ENCODE peak calls at places on chromosomes 1 and 21, in seven cellular contexts. K, W, R, G, N, X and L are unnamed samples.

GRCh38 chr1:5993553-5994510 is 1.6 kb upstream of the NPHP4 start:
- DNase-seq in K (peak), W (no peak), R (no peak), G (no peak), N (no peak), X (no peak), L (no peak)

GRCh38 chr1:46983416-46983815 is 40.1 kb upstream of the CYP4X1 start:
- DNase-seq in K (no peak), W (no peak), R (no peak), G (no peak), N (no peak), X (no peak), L (no peak)

GRCh38 chr1:215251428-215251827 is 168.9 kb downstream of the KCNK2 start:
- DNase-seq in K (no peak), W (no peak), R (no peak), G (no peak), N (no peak), X (no peak), L (no peak)

GRCh38 chr1:48499211-48499610 is 27.2 kb upstream of the SPATA6 start:
- DNase-seq in K (no peak), W (no peak), R (no peak), G (no peak), N (no peak), X (no peak), L (no peak)

GRCh38 chr21:35529141-35529863 is 480.2 kb upstream of the RUNX1 start:
- DNase-seq in K (no peak), W (no peak), R (no peak), G (no peak), N (no peak), X (peak), L (peak)

GRCh38 chr1:80218112-80218511 is 1211.6 kb upstream of the ADGRL4 start:
- DNase-seq in K (no peak), W (no peak), R (no peak), G (no peak), N (no peak), X (peak), L (peak)

GRCh38 chr1:165350861-165351260 is 5.7 kb downstream of the LMX1A start:
- DNase-seq in K (no peak), W (no peak), R (no peak), G (no peak), N (no peak), X (no peak), L (no peak)

GRCh38 chr1:158105342-158105741 is 75.4 kb upstream of the CD1D start:
- DNase-seq in K (no peak), W (no peak), R (no peak), G (no peak), N (no peak), X (no peak), L (no peak)

GRCh38 chr1:206935491-206936067 is 10.7 kb downstream of the PIGR start:
- DNase-seq in K (no peak), W (no peak), R (peak), G (peak), N (peak), X (peak), L (no peak)

GRCh38 chr1:235861857-235862256 is 4.8 kb downstream of the LYST start:
- DNase-seq in K (no peak), W (no peak), R (no peak), G (no peak), N (no peak), X (no peak), L (no peak)

GRCh38 chr1:40841602-40842001 is 20.6 kb downstream of the CITED4 start:
- DNase-seq in K (no peak), W (no peak), R (no peak), G (no peak), N (no peak), X (no peak), L (no peak)

GRCh38 chr1:219792337-219793021 is 135.9 kb downstream of the SLC30A10 start:
- DNase-seq in K (no peak), W (no peak), R (no peak), G (no peak), N (no peak), X (peak), L (peak)

GRCh38 chr21:25350056-25350455 is 257.2 kb downstream of the MRPL39 start:
- DNase-seq in K (no peak), W (no peak), R (peak), G (no peak), N (no peak), X (peak), L (no peak)

GRCh38 chr1:204623894-204624361 is 61.6 kb downstream of the LRRN2 start:
- DNase-seq in K (no peak), W (no peak), R (no peak), G (no peak), N (no peak), X (peak), L (no peak)

GRCh38 chr1:1022322-1023090 is 2.6 kb downstream of the AGRN start:
- DNase-seq in K (no peak), W (no peak), R (no peak), G (no peak), N (no peak), X (no peak), L (no peak)

GRCh38 chr1:113088972-113089371 is 16.0 kb downstream of the LRIG2 start:
- DNase-seq in K (no peak), W (no peak), R (no peak), G (no peak), N (no peak), X (no peak), L (no peak)

GRCh38 chr1:113505357-113505756 is 115.0 kb downstream of the MAGI3 start:
- DNase-seq in K (no peak), W (no peak), R (no peak), G (no peak), N (no peak), X (no peak), L (no peak)

GRCh38 chr1:101283443-101283842 is 46.6 kb downstream of the S1PR1 start:
- DNase-seq in K (no peak), W (no peak), R (no peak), G (no peak), N (no peak), X (no peak), L (no peak)

GRCh38 chr1:202200669-202201068 is 7.1 kb downstream of the LGR6 start:
- DNase-seq in K (peak), W (peak), R (no peak), G (no peak), N (no peak), X (no peak), L (no peak)

GRCh38 chr1:27634166-27634981 is 611 bp downstream of the FGR start:
- DNase-seq in K (no peak), W (no peak), R (no peak), G (peak), N (no peak), X (peak), L (no peak)

GRCh38 chr1:64675718-64676345 is 69.0 kb upstream of the RAVER2 start:
- DNase-seq in K (no peak), W (no peak), R (peak), G (no peak), N (peak), X (peak), L (no peak)

GRCh38 chr1:248215880-248216279 is 15.3 kb upstream of the OR2M4 start:
- DNase-seq in K (no peak), W (no peak), R (no peak), G (no peak), N (no peak), X (no peak), L (no peak)

GRCh38 chr1:21511579-21512522 is 2.6 kb downstream of the ALPL start:
- DNase-seq in K (no peak), W (peak), R (peak), G (no peak), N (no peak), X (peak), L (peak)

GRCh38 chr1:86965012-86965826 is 50.8 kb downstream of the HS2ST1 start:
- DNase-seq in K (no peak), W (no peak), R (no peak), G (peak), N (peak), X (peak), L (no peak)

GRCh38 chr1:46900401-46900800 is 40.9 kb downstream of the CYP4A11 start:
- DNase-seq in K (no peak), W (no peak), R (no peak), G (no peak), N (no peak), X (no peak), L (no peak)

GRCh38 chr1:197606163-197606562 is 169.1 kb downstream of the DENND1B start:
- DNase-seq in K (no peak), W (no peak), R (no peak), G (no peak), N (no peak), X (no peak), L (no peak)

GRCh38 chr21:33207471-33208149 is 22.1 kb upstream of the IFNAR2 start:
- DNase-seq in K (no peak), W (no peak), R (no peak), G (no peak), N (no peak), X (no peak), L (no peak)

GRCh38 chr1:18886003-18886335 is 16.4 kb downstream of the ALDH4A1 start:
- DNase-seq in K (no peak), W (no peak), R (peak), G (no peak), N (no peak), X (peak), L (no peak)